ENCODE peak calls at places on chromosomes 5 and 9, in nine cellular contexts. One of them, this sample, is unnamed.
A peak's percentile ranks its signal among the peaks of the same experiment; 100 is the strongest.

GRCh38 chr5:44440186-44440585 is 51.0 kb upstream of the FGF10 start:
- DNase-seq in neural progenitor cell: no peak
- DNase-seq in HCT116: no peak
- DNase-seq in psoas muscle: no peak
- DNase-seq in cardiac fibroblast: no peak
- DNase-seq in mammary epithelial cell: no peak
- DNase-seq in AG09309: no peak
- DNase-seq in foreskin fibroblast: no peak
- DNase-seq in heart right ventricle: no peak
- DNase-seq in this sample: no peak

GRCh38 chr5:77086611-77087483 is at the start of gene ZBED3:
- DNase-seq in HCT116: peak; percentile 71
- DNase-seq in AG09309: peak; percentile 44
- DNase-seq in mammary epithelial cell: peak; percentile 54
- DNase-seq in cardiac fibroblast: peak; percentile 83
- DNase-seq in foreskin fibroblast: peak; percentile 91
- DNase-seq in neural progenitor cell: peak; percentile 91
- DNase-seq in heart right ventricle: peak; percentile 63
- DNase-seq in psoas muscle: peak; percentile 66
- DNase-seq in this sample: peak; percentile 83

GRCh38 chr5:57703726-57704125 is 221.1 kb upstream of the ACTBL2 start:
- DNase-seq in HCT116: no peak
- DNase-seq in foreskin fibroblast: no peak
- DNase-seq in mammary epithelial cell: no peak
- DNase-seq in cardiac fibroblast: no peak
- DNase-seq in psoas muscle: no peak
- DNase-seq in AG09309: no peak
- DNase-seq in neural progenitor cell: no peak
- DNase-seq in heart right ventricle: no peak
- DNase-seq in this sample: no peak

GRCh38 chr5:112703866-112704820 is 33.5 kb upstream of the APC start:
- DNase-seq in foreskin fibroblast: peak; percentile 29
- DNase-seq in psoas muscle: no peak
- DNase-seq in neural progenitor cell: no peak
- DNase-seq in cardiac fibroblast: peak; percentile 91
- DNase-seq in AG09309: no peak
- DNase-seq in mammary epithelial cell: peak; percentile 7
- DNase-seq in HCT116: no peak
- DNase-seq in heart right ventricle: peak; percentile 60
- DNase-seq in this sample: no peak

GRCh38 chr5:154793599-154794524 is 38.7 kb downstream of the LARP1 start:
- DNase-seq in cardiac fibroblast: peak; percentile 42
- DNase-seq in mammary epithelial cell: no peak
- DNase-seq in psoas muscle: no peak
- DNase-seq in HCT116: no peak
- DNase-seq in AG09309: no peak
- DNase-seq in foreskin fibroblast: peak; percentile 41
- DNase-seq in heart right ventricle: no peak
- DNase-seq in neural progenitor cell: no peak
- DNase-seq in this sample: no peak

GRCh38 chr9:84327184-84327583 is 13.4 kb downstream of the SLC28A3 start:
- DNase-seq in foreskin fibroblast: no peak
- DNase-seq in mammary epithelial cell: no peak
- DNase-seq in psoas muscle: no peak
- DNase-seq in neural progenitor cell: no peak
- DNase-seq in HCT116: no peak
- DNase-seq in heart right ventricle: no peak
- DNase-seq in AG09309: no peak
- DNase-seq in cardiac fibroblast: no peak
- DNase-seq in this sample: no peak

GRCh38 chr9:90201770-90202169 is 440.9 kb downstream of the DIRAS2 start:
- DNase-seq in mammary epithelial cell: no peak
- DNase-seq in HCT116: no peak
- DNase-seq in cardiac fibroblast: no peak
- DNase-seq in foreskin fibroblast: no peak
- DNase-seq in heart right ventricle: no peak
- DNase-seq in neural progenitor cell: no peak
- DNase-seq in psoas muscle: no peak
- DNase-seq in AG09309: no peak
- DNase-seq in this sample: no peak

GRCh38 chr5:7382588-7382987 is 13.3 kb upstream of the ADCY2 start:
- DNase-seq in HCT116: no peak
- DNase-seq in neural progenitor cell: no peak
- DNase-seq in foreskin fibroblast: no peak
- DNase-seq in heart right ventricle: no peak
- DNase-seq in mammary epithelial cell: no peak
- DNase-seq in cardiac fibroblast: no peak
- DNase-seq in psoas muscle: no peak
- DNase-seq in AG09309: no peak
- DNase-seq in this sample: no peak

GRCh38 chr5:138282918-138283742 is 8.7 kb upstream of the GFRA3 start:
- DNase-seq in foreskin fibroblast: peak; percentile 73
- DNase-seq in psoas muscle: no peak
- DNase-seq in HCT116: peak; percentile 34
- DNase-seq in mammary epithelial cell: peak; percentile 37
- DNase-seq in neural progenitor cell: peak; percentile 69
- DNase-seq in heart right ventricle: peak; percentile 35
- DNase-seq in AG09309: peak; percentile 24
- DNase-seq in cardiac fibroblast: peak; percentile 84
- DNase-seq in this sample: peak; percentile 36

DNA sequence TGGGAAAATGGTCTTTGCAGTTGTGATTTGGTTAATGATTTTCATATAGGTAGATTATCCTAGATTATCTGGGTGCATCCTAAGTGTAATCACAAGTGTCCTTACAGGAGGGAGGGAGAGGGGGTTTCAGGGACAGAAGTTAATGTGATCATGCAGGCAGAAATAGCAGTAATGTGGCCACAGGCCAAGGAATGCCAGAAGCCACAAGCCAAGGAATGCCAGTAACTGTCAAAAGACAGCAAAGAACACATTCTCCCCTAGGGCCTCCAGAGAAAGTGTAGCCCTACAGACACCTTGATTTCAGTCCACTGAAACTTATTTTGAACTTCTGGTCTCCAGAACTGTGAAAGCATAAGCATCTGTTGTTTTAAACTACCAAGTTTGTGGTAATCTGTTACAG is 2074.5 kb downstream of the MAT2B start:
- DNase-seq in mammary epithelial cell: no peak
- DNase-seq in cardiac fibroblast: peak; percentile 0
- DNase-seq in AG09309: no peak
- DNase-seq in foreskin fibroblast: no peak
- DNase-seq in HCT116: no peak
- DNase-seq in neural progenitor cell: no peak
- DNase-seq in psoas muscle: no peak
- DNase-seq in heart right ventricle: no peak
- DNase-seq in this sample: no peak
- H3K4me3 ChIP-seq in mammary epithelial cell: no peak overlapping the region
- H3K4me3 ChIP-seq in cardiac fibroblast: no peak overlapping the region
- H3K4me3 ChIP-seq in AG09309: no peak overlapping the region
- H3K4me3 ChIP-seq in foreskin fibroblast: no peak overlapping the region
- H3K4me3 ChIP-seq in HCT116: no peak overlapping the region
- H3K4me3 ChIP-seq in neural progenitor cell: no peak overlapping the region
- H3K4me3 ChIP-seq in psoas muscle: no peak overlapping the region
- H3K4me3 ChIP-seq in heart right ventricle: no peak overlapping the region
- H3K4me3 ChIP-seq in this sample: no peak overlapping the region

DNA sequence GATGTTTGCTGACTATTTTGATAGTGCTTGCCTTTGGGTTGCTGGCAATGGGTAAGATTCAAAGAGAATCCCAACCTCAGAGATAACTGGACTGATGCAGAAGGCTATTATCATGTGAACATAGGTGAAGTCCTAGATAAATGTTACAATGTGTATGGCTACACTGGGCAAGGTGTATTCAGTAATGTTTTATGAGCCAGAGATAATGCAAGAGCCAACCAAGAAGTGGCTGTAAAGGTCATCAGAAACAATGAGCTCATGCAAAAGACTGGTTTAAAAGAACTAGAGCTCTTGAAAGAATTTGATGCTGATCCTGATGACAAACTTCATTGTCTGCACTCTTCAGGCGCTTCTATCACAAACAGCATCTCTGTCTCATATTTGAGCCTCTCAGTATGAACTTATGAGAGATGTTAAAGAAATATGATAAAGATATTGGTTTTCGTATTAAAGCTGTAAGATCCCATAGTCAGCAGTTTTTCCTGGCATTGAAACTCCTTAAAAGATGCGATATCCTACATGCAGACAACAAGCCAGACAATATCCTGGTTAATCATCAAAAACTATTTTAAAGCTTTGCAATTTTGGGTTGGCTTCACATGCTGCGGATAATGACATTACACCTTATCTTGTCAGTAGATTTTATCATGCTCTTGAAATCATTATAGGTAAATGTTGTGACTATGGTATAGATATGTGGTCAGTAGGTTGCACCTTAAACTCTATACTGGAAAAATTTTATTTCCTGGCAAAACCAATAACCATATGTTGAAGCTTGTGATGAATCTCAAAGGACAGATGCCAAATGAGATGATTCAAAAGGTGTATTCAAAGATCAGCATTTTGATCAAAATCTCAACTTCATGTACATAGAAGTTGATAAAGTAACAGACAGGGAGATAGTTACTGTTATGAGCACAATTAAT is 41.9 kb upstream of the TNFSF15 start:
- DNase-seq in HCT116: no peak
- DNase-seq in AG09309: no peak
- DNase-seq in cardiac fibroblast: no peak
- DNase-seq in psoas muscle: no peak
- DNase-seq in mammary epithelial cell: no peak
- DNase-seq in neural progenitor cell: no peak
- DNase-seq in foreskin fibroblast: no peak
- DNase-seq in heart right ventricle: no peak
- DNase-seq in this sample: no peak
- H3K4me3 ChIP-seq in HCT116: no peak overlapping the region
- H3K4me3 ChIP-seq in AG09309: no peak overlapping the region
- H3K4me3 ChIP-seq in cardiac fibroblast: no peak overlapping the region
- H3K4me3 ChIP-seq in psoas muscle: no peak overlapping the region
- H3K4me3 ChIP-seq in mammary epithelial cell: no peak overlapping the region
- H3K4me3 ChIP-seq in neural progenitor cell: no peak overlapping the region
- H3K4me3 ChIP-seq in foreskin fibroblast: no peak overlapping the region
- H3K4me3 ChIP-seq in heart right ventricle: no peak overlapping the region
- H3K4me3 ChIP-seq in this sample: no peak overlapping the region

GRCh38 chr5:176652136-176652535 is 4.9 kb downstream of the TSPAN17 start:
- DNase-seq in neural progenitor cell: peak; percentile 50
- DNase-seq in foreskin fibroblast: no peak
- DNase-seq in mammary epithelial cell: no peak
- DNase-seq in psoas muscle: no peak
- DNase-seq in heart right ventricle: no peak
- DNase-seq in cardiac fibroblast: peak; percentile 11
- DNase-seq in AG09309: no peak
- DNase-seq in HCT116: no peak
- DNase-seq in this sample: peak; percentile 48
- H3K4me3 ChIP-seq in neural progenitor cell: no peak overlapping the region
- H3K4me3 ChIP-seq in foreskin fibroblast: no peak overlapping the region
- H3K4me3 ChIP-seq in mammary epithelial cell: no peak overlapping the region
- H3K4me3 ChIP-seq in psoas muscle: no peak overlapping the region
- H3K4me3 ChIP-seq in heart right ventricle: no peak overlapping the region
- H3K4me3 ChIP-seq in cardiac fibroblast: no peak overlapping the region
- H3K4me3 ChIP-seq in AG09309: no peak overlapping the region
- H3K4me3 ChIP-seq in HCT116: no peak overlapping the region
- H3K4me3 ChIP-seq in this sample: no peak overlapping the region

GRCh38 chr9:112351184-112351583 is 17.8 kb upstream of the PTBP3 start:
- DNase-seq in HCT116: no peak
- DNase-seq in heart right ventricle: no peak
- DNase-seq in AG09309: no peak
- DNase-seq in mammary epithelial cell: no peak
- DNase-seq in psoas muscle: no peak
- DNase-seq in foreskin fibroblast: no peak
- DNase-seq in neural progenitor cell: no peak
- DNase-seq in cardiac fibroblast: no peak
- DNase-seq in this sample: no peak

GRCh38 chr9:112354081-112354743 is 20.8 kb upstream of the PTBP3 start:
- DNase-seq in cardiac fibroblast: no peak
- DNase-seq in heart right ventricle: no peak
- DNase-seq in foreskin fibroblast: no peak
- DNase-seq in HCT116: no peak
- DNase-seq in psoas muscle: no peak
- DNase-seq in neural progenitor cell: no peak
- DNase-seq in mammary epithelial cell: no peak
- DNase-seq in AG09309: no peak
- DNase-seq in this sample: no peak

GRCh38 chr9:112352209-112352608 is 18.8 kb upstream of the PTBP3 start:
- DNase-seq in psoas muscle: no peak
- DNase-seq in AG09309: no peak
- DNase-seq in heart right ventricle: no peak
- DNase-seq in mammary epithelial cell: no peak
- DNase-seq in foreskin fibroblast: no peak
- DNase-seq in HCT116: no peak
- DNase-seq in cardiac fibroblast: no peak
- DNase-seq in neural progenitor cell: no peak
- DNase-seq in this sample: no peak

GRCh38 chr9:112348257-112348992 is 15.0 kb upstream of the PTBP3 start:
- DNase-seq in mammary epithelial cell: peak; percentile 56
- DNase-seq in foreskin fibroblast: peak; percentile 88
- DNase-seq in HCT116: no peak
- DNase-seq in AG09309: no peak
- DNase-seq in neural progenitor cell: peak; percentile 47
- DNase-seq in heart right ventricle: peak; percentile 82
- DNase-seq in cardiac fibroblast: peak; percentile 86
- DNase-seq in psoas muscle: peak; percentile 82
- DNase-seq in this sample: peak; percentile 71

GRCh38 chr9:112348993-112349333 is 15.5 kb upstream of the PTBP3 start:
- DNase-seq in mammary epithelial cell: no peak
- DNase-seq in psoas muscle: no peak
- DNase-seq in foreskin fibroblast: no peak
- DNase-seq in heart right ventricle: no peak
- DNase-seq in neural progenitor cell: no peak
- DNase-seq in HCT116: no peak
- DNase-seq in cardiac fibroblast: no peak
- DNase-seq in AG09309: no peak
- DNase-seq in this sample: no peak
- H3K4me3 ChIP-seq in mammary epithelial cell: no peak overlapping the region
- H3K4me3 ChIP-seq in psoas muscle: peak overlapping the region; percentile 57
- H3K4me3 ChIP-seq in foreskin fibroblast: peak overlapping the region; percentile 45
- H3K4me3 ChIP-seq in heart right ventricle: peak overlapping the region; percentile 56
- H3K4me3 ChIP-seq in neural progenitor cell: no peak overlapping the region
- H3K4me3 ChIP-seq in HCT116: no peak overlapping the region
- H3K4me3 ChIP-seq in cardiac fibroblast: no peak overlapping the region
- H3K4me3 ChIP-seq in AG09309: no peak overlapping the region
- H3K4me3 ChIP-seq in this sample: no peak overlapping the region

GRCh38 chr5:88671408-88671807 is 211.6 kb downstream of the MEF2C start:
- DNase-seq in AG09309: no peak
- DNase-seq in cardiac fibroblast: no peak
- DNase-seq in foreskin fibroblast: no peak
- DNase-seq in mammary epithelial cell: no peak
- DNase-seq in neural progenitor cell: no peak
- DNase-seq in heart right ventricle: no peak
- DNase-seq in psoas muscle: no peak
- DNase-seq in HCT116: no peak
- DNase-seq in this sample: peak; percentile 79
- H3K4me3 ChIP-seq in AG09309: no peak overlapping the region
- H3K4me3 ChIP-seq in cardiac fibroblast: no peak overlapping the region
- H3K4me3 ChIP-seq in foreskin fibroblast: no peak overlapping the region
- H3K4me3 ChIP-seq in mammary epithelial cell: no peak overlapping the region
- H3K4me3 ChIP-seq in neural progenitor cell: no peak overlapping the region
- H3K4me3 ChIP-seq in heart right ventricle: no peak overlapping the region
- H3K4me3 ChIP-seq in psoas muscle: no peak overlapping the region
- H3K4me3 ChIP-seq in HCT116: no peak overlapping the region
- H3K4me3 ChIP-seq in this sample: peak overlapping the region; percentile 48

This sample was measured in HAP-1.